ENCODE peak calls at places on chromosomes 6 and 20, in nine cellular contexts. Y is CD4-positive, CD25-positive, alpha-beta regulatory T cell; O is RWPE2; K is CD8-positive, alpha-beta T cell; B is SK-N-SH; Z is naive thymus-derived CD4-positive, alpha-beta T cell; L is spleen; G is PC-9; I is effector memory CD4-positive, alpha-beta T cell. M is an unnamed sample.

GRCh38 chr6:136403166-136403980 is 113.7 kb upstream of the BCLAF1 start:
- DNase-seq in Y (no peak), O (peak; percentile 67), K (no peak), B (no peak), Z (no peak), L (no peak), G (peak; percentile 97), I (no peak), M (no peak)

GRCh38 chr6:108694816-108695215 is 134.1 kb downstream of the FOXO3 start:
- DNase-seq in Y (no peak), O (no peak), K (no peak), B (no peak), Z (no peak), L (no peak), G (no peak), I (no peak), M (no peak)

GRCh38 chr6:11093065-11093590 is 506 bp upstream of the SMIM13 start:
- DNase-seq in Y (no peak), O (no peak), K (peak; percentile 1), B (no peak), Z (no peak), L (no peak), G (no peak), I (no peak), M (no peak)

GRCh38 chr6:119158057-119158848 is 79.8 kb upstream of the FAM184A start:
- DNase-seq in Y (no peak), O (no peak), K (no peak), B (no peak), Z (no peak), L (no peak), G (no peak), I (no peak), M (no peak)

GRCh38 chr6:7204726-7205125 is 97.0 kb downstream of the RREB1 start:
- DNase-seq in Y (no peak), O (no peak), K (no peak), B (no peak), Z (no peak), L (no peak), G (no peak), I (no peak), M (no peak)

GRCh38 chr6:44047801-44048200 is 79.5 kb downstream of the MRPL14 start:
- DNase-seq in Y (no peak), O (no peak), K (no peak), B (no peak), Z (no peak), L (peak; percentile 47), G (no peak), I (no peak), M (no peak)

GRCh38 chr6:163793584-163793983 is 379.1 kb downstream of the QKI start:
- DNase-seq in Y (no peak), O (no peak), K (no peak), B (no peak), Z (no peak), L (no peak), G (no peak), I (no peak), M (no peak)

GRCh38 chr20:45010399-45010828 is 44.1 kb downstream of the STK4 start:
- DNase-seq in Y (no peak), O (no peak), K (no peak), B (no peak), Z (no peak), L (no peak), G (peak; percentile 62), I (no peak), M (no peak)

GRCh38 chr6:19317587-19317986 is 519.6 kb upstream of the ID4 start:
- DNase-seq in Y (no peak), O (no peak), K (no peak), B (no peak), Z (no peak), L (no peak), G (no peak), I (no peak), M (no peak)

GRCh38 chr6:24699521-24700359 is 19.2 kb downstream of the C6orf62 start:
- DNase-seq in Y (no peak), O (no peak), K (no peak), B (no peak), Z (no peak), L (no peak), G (no peak), I (no peak), M (no peak)

GRCh38 chr6:169972736-169973135 is 221.3 kb downstream of the ERMARD start:
- DNase-seq in Y (no peak), O (peak; percentile 29), K (no peak), B (no peak), Z (no peak), L (peak; percentile 39), G (no peak), I (no peak), M (no peak)

GRCh38 chr6:140485740-140486467 is 1111.5 kb upstream of the CITED2 start:
- DNase-seq in Y (no peak), O (no peak), K (no peak), B (no peak), Z (no peak), L (no peak), G (peak; percentile 35), I (no peak), M (no peak)

GRCh38 chr6:56716229-56716628 is 73.5 kb upstream of the DST start:
- DNase-seq in Y (no peak), O (no peak), K (no peak), B (no peak), Z (no peak), L (no peak), G (no peak), I (no peak), M (no peak)

GRCh38 chr6:26597821-26598220 is 1.1 kb downstream of the ABT1 start:
- DNase-seq in Y (no peak), O (no peak), K (no peak), B (no peak), Z (no peak), L (peak; percentile 81), G (no peak), I (no peak), M (no peak)

GRCh38 chr6:11039040-11039439 is 5.1 kb downstream of the ELOVL2 start:
- DNase-seq in Y (no peak), O (no peak), K (no peak), B (no peak), Z (no peak), L (no peak), G (no peak), I (no peak), M (no peak)

GRCh38 chr6:105402090-105402980 is 547 bp downstream of the PREP start:
- DNase-seq in Y (peak; percentile 4), O (peak; percentile 64), K (no peak), B (peak; percentile 44), Z (peak; percentile 23), L (no peak), G (no peak), I (no peak), M (no peak)

GRCh38 chr6:132736239-132736638 is 21.5 kb downstream of the VNN2 start:
- DNase-seq in Y (no peak), O (no peak), K (no peak), B (no peak), Z (no peak), L (no peak), G (peak; percentile 72), I (no peak), M (no peak)
- H3K4me1 ChIP-seq in Y (peaks cover 4% of the 10 kb centered on the region), O (peaks cover 9% of the 10 kb centered on the region), K (no peaks in the 10 kb centered on the region), B (no peaks in the 10 kb centered on the region), Z (no peaks in the 10 kb centered on the region), L (no peaks in the 10 kb centered on the region), G (peaks cover 20% of the 10 kb centered on the region), I (peaks cover 3% of the 10 kb centered on the region), M (no peaks in the 10 kb centered on the region)

GRCh38 chr20:49669601-49670189 is 44.0 kb downstream of the B4GALT5 start:
- DNase-seq in Y (no peak), O (no peak), K (no peak), B (no peak), Z (no peak), L (no peak), G (no peak), I (no peak), M (no peak)
- H3K4me1 ChIP-seq in Y (peaks cover 29% of the 10 kb centered on the region), O (peaks cover 6% of the 10 kb centered on the region), K (peaks cover 14% of the 10 kb centered on the region), B (peaks cover 3% of the 10 kb centered on the region), Z (peaks cover 41% of the 10 kb centered on the region), L (peaks cover 25% of the 10 kb centered on the region), G (peaks cover 57% of the 10 kb centered on the region), I (peaks cover 3% of the 10 kb centered on the region), M (peaks cover 39% of the 10 kb centered on the region)

GRCh38 chr6:167122827-167123657 is at the start of gene CCR6:
- DNase-seq in Y (no peak), O (no peak), K (no peak), B (no peak), Z (no peak), L (no peak), G (no peak), I (no peak), M (no peak)
- H3K4me1 ChIP-seq in Y (peaks cover 76% of the 10 kb centered on the region), O (no peaks in the 10 kb centered on the region), K (peaks cover 26% of the 10 kb centered on the region), B (no peaks in the 10 kb centered on the region), Z (peaks cover 53% of the 10 kb centered on the region), L (peaks cover 19% of the 10 kb centered on the region), G (no peaks in the 10 kb centered on the region), I (peaks cover 73% of the 10 kb centered on the region), M (peaks cover 10% of the 10 kb centered on the region)

GRCh38 chr6:142942238-142942637 is 2.7 kb downstream of the HIVEP2 start:
- DNase-seq in Y (no peak), O (no peak), K (no peak), B (no peak), Z (no peak), L (no peak), G (no peak), I (no peak), M (no peak)
- H3K4me1 ChIP-seq in Y (peaks cover 67% of the 10 kb centered on the region), O (peaks cover 47% of the 10 kb centered on the region), K (peaks cover 65% of the 10 kb centered on the region), B (peaks cover 9% of the 10 kb centered on the region), Z (peaks cover 58% of the 10 kb centered on the region), L (peaks cover 35% of the 10 kb centered on the region), G (peaks cover 26% of the 10 kb centered on the region), I (peaks cover 39% of the 10 kb centered on the region), M (peaks cover 30% of the 10 kb centered on the region)